ENCODE peak calls at places on chromosomes 12 and 14, in nine cellular contexts. C is ovary, H is AG04450, B is epithelial cell of esophagus, Y is retinal pigment epithelial cell, T is left colon, Q is aorta, K is GM12865, J is lung microvascular endothelial cell. S is an unnamed sample.
A peak's percentile ranks its signal among the peaks of the same experiment; 100 is the strongest.

GRCh38 chr14:97415907-97416306 is 618.7 kb downstream of the VRK1 start:
- DNase-seq in C (no peak), H (no peak), B (no peak), Y (no peak), T (no peak), Q (no peak), K (peak; percentile 69), J (no peak), S (no peak)

GRCh38 chr12:58443273-58443980 is 476.9 kb downstream of the LRIG3 start:
- DNase-seq in C (no peak), H (no peak), B (peak; percentile 59), Y (no peak), T (peak; percentile 7), Q (no peak), K (peak; percentile 58), J (peak; percentile 70), S (no peak)

GRCh38 chr14:103897075-103897947 is 30.9 kb upstream of the TDRD9 start:
- DNase-seq in C (no peak), H (no peak), B (no peak), Y (no peak), T (peak; percentile 87), Q (no peak), K (no peak), J (no peak), S (no peak)

GRCh38 chr12:60920841-60921495 is 1325.1 kb downstream of the SLC16A7 start:
- DNase-seq in C (no peak), H (no peak), B (peak; percentile 93), Y (no peak), T (no peak), Q (no peak), K (no peak), J (no peak), S (no peak)

GRCh38 chr12:58313091-58313855 is 371.9 kb downstream of the ATP23 start:
- DNase-seq in C (no peak), H (peak; percentile 48), B (peak; percentile 71), Y (no peak), T (no peak), Q (no peak), K (no peak), J (no peak), S (peak; percentile 80)

GRCh38 chr12:19131020-19131431 is 1.5 kb downstream of the PLEKHA5 start:
- DNase-seq in C (no peak), H (peak; percentile 27), B (peak; percentile 90), Y (no peak), T (peak; percentile 31), Q (no peak), K (no peak), J (no peak), S (no peak)

GRCh38 chr12:63362801-63363200 is 211.8 kb upstream of the AVPR1A start:
- DNase-seq in C (no peak), H (no peak), B (peak; percentile 71), Y (peak; percentile 9), T (no peak), Q (no peak), K (no peak), J (no peak), S (no peak)

GRCh38 chr14:29316936-29317335 is 550.3 kb downstream of the FOXG1 start:
- DNase-seq in C (no peak), H (no peak), B (no peak), Y (no peak), T (no peak), Q (no peak), K (no peak), J (no peak), S (no peak)